ENCODE peak calls at places on chromosomes 4 and X, in eight cellular contexts. One of them, this sample, is unnamed.

GRCh38 chrX:63281465-63281864 is 69.7 kb downstream of the SPIN4 start:
- DNase-seq in A549: no peak
- DNase-seq in suprapubic skin: no peak
- DNase-seq in HepG2: no peak
- DNase-seq in HCT116: no peak
- DNase-seq in stomach: no peak
- DNase-seq in ovary: no peak
- DNase-seq in uterus: no peak
- DNase-seq in this sample: no peak

GRCh38 chr4:98661356-98662054 is 3.1 kb upstream of the TSPAN5 start:
- DNase-seq in A549: no peak
- DNase-seq in suprapubic skin: no peak
- DNase-seq in HepG2: no peak
- DNase-seq in HCT116: peak
- DNase-seq in stomach: no peak
- DNase-seq in ovary: no peak
- DNase-seq in uterus: no peak
- DNase-seq in this sample: no peak

GRCh38 chr4:168063031-168063430 is 29.3 kb upstream of the ANXA10 start:
- DNase-seq in A549: no peak
- DNase-seq in suprapubic skin: no peak
- DNase-seq in HepG2: no peak
- DNase-seq in HCT116: no peak
- DNase-seq in stomach: no peak
- DNase-seq in ovary: no peak
- DNase-seq in uterus: no peak
- DNase-seq in this sample: no peak

GRCh38 chr4:65773636-65774035 is 103.3 kb upstream of the EPHA5 start:
- DNase-seq in A549: no peak
- DNase-seq in suprapubic skin: no peak
- DNase-seq in HepG2: no peak
- DNase-seq in HCT116: no peak
- DNase-seq in stomach: no peak
- DNase-seq in ovary: no peak
- DNase-seq in uterus: no peak
- DNase-seq in this sample: no peak

GRCh38 chr4:8117278-8117682 is 41.3 kb downstream of the ABLIM2 start:
- DNase-seq in A549: peak
- DNase-seq in suprapubic skin: no peak
- DNase-seq in HepG2: peak
- DNase-seq in HCT116: peak
- DNase-seq in stomach: peak
- DNase-seq in ovary: no peak
- DNase-seq in uterus: no peak
- DNase-seq in this sample: no peak

GRCh38 chrX:152993933-152994332 is at the start of gene PNMA5:
- DNase-seq in A549: no peak
- DNase-seq in suprapubic skin: no peak
- DNase-seq in HepG2: no peak
- DNase-seq in HCT116: no peak
- DNase-seq in stomach: no peak
- DNase-seq in ovary: no peak
- DNase-seq in uterus: no peak
- DNase-seq in this sample: no peak

GRCh38 chr4:11281720-11282119 is 147.0 kb downstream of the HS3ST1 start:
- DNase-seq in A549: no peak
- DNase-seq in suprapubic skin: no peak
- DNase-seq in HepG2: no peak
- DNase-seq in HCT116: no peak
- DNase-seq in stomach: no peak
- DNase-seq in ovary: no peak
- DNase-seq in uterus: no peak
- DNase-seq in this sample: no peak

GRCh38 chrX:44306336-44306735 is 37.1 kb downstream of the EFHC2 start:
- DNase-seq in A549: no peak
- DNase-seq in suprapubic skin: no peak
- DNase-seq in HepG2: no peak
- DNase-seq in HCT116: no peak
- DNase-seq in stomach: peak
- DNase-seq in ovary: no peak
- DNase-seq in uterus: no peak
- DNase-seq in this sample: no peak

GRCh38 chrX:19655032-19655431 is 139.7 kb upstream of the MAP3K15 start:
- DNase-seq in A549: no peak
- DNase-seq in suprapubic skin: no peak
- DNase-seq in HepG2: no peak
- DNase-seq in HCT116: no peak
- DNase-seq in stomach: no peak
- DNase-seq in ovary: no peak
- DNase-seq in uterus: no peak
- DNase-seq in this sample: no peak

GRCh38 chr4:150072906-150073714 is 5.1 kb upstream of the DCLK2 start:
- DNase-seq in A549: peak
- DNase-seq in suprapubic skin: no peak
- DNase-seq in HepG2: no peak
- DNase-seq in HCT116: no peak
- DNase-seq in stomach: no peak
- DNase-seq in ovary: no peak
- DNase-seq in uterus: no peak
- DNase-seq in this sample: no peak

GRCh38 chrX:131747173-131747572 is 203.3 kb downstream of the OR13H1 start:
- DNase-seq in A549: peak
- DNase-seq in suprapubic skin: peak
- DNase-seq in HepG2: no peak
- DNase-seq in HCT116: no peak
- DNase-seq in stomach: peak
- DNase-seq in ovary: peak
- DNase-seq in uterus: peak
- DNase-seq in this sample: no peak

GRCh38 chrX:2577844-2578444 is 77.2 kb upstream of the DHRSX start:
- DNase-seq in A549: no peak
- DNase-seq in suprapubic skin: no peak
- DNase-seq in HepG2: no peak
- DNase-seq in HCT116: no peak
- DNase-seq in stomach: no peak
- DNase-seq in ovary: no peak
- DNase-seq in uterus: no peak
- DNase-seq in this sample: no peak

GRCh38 chr4:658681-659667 is 15.1 kb downstream of the ATP5ME start:
- DNase-seq in A549: no peak
- DNase-seq in suprapubic skin: peak
- DNase-seq in HepG2: peak
- DNase-seq in HCT116: no peak
- DNase-seq in stomach: no peak
- DNase-seq in ovary: no peak
- DNase-seq in uterus: no peak
- DNase-seq in this sample: no peak

GRCh38 chrX:119181491-119181890 is 53.9 kb upstream of the KIAA1210 start:
- DNase-seq in A549: peak
- DNase-seq in suprapubic skin: no peak
- DNase-seq in HepG2: peak
- DNase-seq in HCT116: peak
- DNase-seq in stomach: no peak
- DNase-seq in ovary: no peak
- DNase-seq in uterus: no peak
- DNase-seq in this sample: peak

GRCh38 chr4:23023121-23023520 is 330.4 kb downstream of the GBA3 start:
- DNase-seq in A549: no peak
- DNase-seq in suprapubic skin: no peak
- DNase-seq in HepG2: no peak
- DNase-seq in HCT116: no peak
- DNase-seq in stomach: no peak
- DNase-seq in ovary: no peak
- DNase-seq in uterus: no peak
- DNase-seq in this sample: no peak

GRCh38 chr4:26858035-26858918 is 2.4 kb upstream of the STIM2 start:
- DNase-seq in A549: no peak
- DNase-seq in suprapubic skin: no peak
- DNase-seq in HepG2: no peak
- DNase-seq in HCT116: no peak
- DNase-seq in stomach: no peak
- DNase-seq in ovary: no peak
- DNase-seq in uterus: no peak
- DNase-seq in this sample: no peak

GRCh38 chr4:31682796-31683195 is 962.6 kb downstream of the PCDH7 start:
- DNase-seq in A549: no peak
- DNase-seq in suprapubic skin: no peak
- DNase-seq in HepG2: no peak
- DNase-seq in HCT116: no peak
- DNase-seq in stomach: no peak
- DNase-seq in ovary: no peak
- DNase-seq in uterus: no peak
- DNase-seq in this sample: no peak

DNA sequence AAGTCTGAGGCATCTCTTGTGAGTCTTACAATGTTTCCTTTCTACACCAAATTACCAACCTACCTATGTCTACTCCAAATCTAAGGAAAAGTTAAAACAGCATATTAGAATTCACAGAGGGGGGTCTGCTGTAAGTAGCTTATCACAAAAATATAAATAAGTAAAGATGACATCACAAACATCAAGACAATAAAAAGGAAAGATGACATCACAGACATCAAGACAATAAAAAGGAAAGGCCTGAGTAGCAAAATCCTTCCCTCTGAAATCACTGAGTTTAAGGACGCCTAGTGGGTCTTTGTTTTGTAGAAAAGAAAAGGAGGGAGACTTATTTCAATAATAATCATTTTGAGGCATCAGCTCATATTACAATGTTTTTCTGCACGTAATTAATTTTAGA is 707.1 kb upstream of the GRID2 start:
- DNase-seq in A549: no peak
- DNase-seq in suprapubic skin: no peak
- DNase-seq in HepG2: no peak
- DNase-seq in HCT116: no peak
- DNase-seq in stomach: no peak
- DNase-seq in ovary: no peak
- DNase-seq in uterus: no peak
- DNase-seq in this sample: no peak
- TF ChIP-seq POLR2A in A549: no peak
- TF ChIP-seq POLR2A in suprapubic skin: no peak
- TF ChIP-seq POLR2A in HepG2: no peak
- TF ChIP-seq POLR2A in HCT116: no peak
- TF ChIP-seq POLR2A in stomach: no peak
- TF ChIP-seq POLR2A in ovary: no peak
- TF ChIP-seq POLR2A in uterus: no peak
- TF ChIP-seq POLR2A in this sample: no peak

DNA sequence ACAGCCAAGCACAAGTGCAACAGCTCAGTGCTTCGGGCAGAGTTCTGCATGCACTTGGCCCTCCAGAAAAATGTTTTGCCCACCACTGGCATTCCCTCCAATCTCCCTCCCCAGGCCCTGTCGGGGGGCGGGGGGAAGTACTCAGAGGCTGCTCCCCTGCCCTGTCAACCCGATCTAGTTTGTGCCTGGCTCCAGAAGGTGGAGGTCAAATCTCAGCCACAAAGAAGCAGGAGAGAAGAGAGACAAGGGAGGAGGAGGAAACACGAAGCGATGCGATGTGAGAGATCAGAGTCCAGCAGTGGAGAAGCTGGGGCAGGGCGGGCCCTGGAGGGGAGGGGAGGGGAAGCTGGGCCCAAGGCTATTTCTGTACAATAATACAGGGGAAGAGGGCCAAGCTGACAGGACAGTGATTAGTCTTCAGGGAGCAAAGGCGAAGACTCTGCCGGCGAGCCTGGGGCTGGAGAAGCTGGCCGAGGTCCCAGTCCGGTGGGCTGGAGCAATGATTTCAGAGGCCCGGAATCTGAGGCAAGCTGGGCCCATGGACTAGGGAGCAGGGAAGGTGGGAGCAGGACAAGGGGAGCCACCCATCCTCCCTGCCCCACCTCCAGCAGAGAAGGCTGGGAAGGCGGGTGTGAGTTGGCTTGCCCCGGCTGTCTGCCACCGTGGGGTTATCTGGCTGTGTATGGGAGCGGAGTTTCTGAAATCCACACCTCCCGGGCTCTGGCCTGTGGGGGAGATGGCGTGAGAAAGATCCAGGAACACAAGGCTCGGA is 167.1 kb downstream of the EFNB1 start:
- DNase-seq in A549: no peak
- DNase-seq in suprapubic skin: peak
- DNase-seq in HepG2: peak
- DNase-seq in HCT116: no peak
- DNase-seq in stomach: no peak
- DNase-seq in ovary: peak
- DNase-seq in uterus: peak
- DNase-seq in this sample: peak
- H3K27ac ChIP-seq in A549: no peak
- H3K27ac ChIP-seq in suprapubic skin: no peak
- H3K27ac ChIP-seq in HepG2: no peak
- H3K27ac ChIP-seq in HCT116: no peak
- H3K27ac ChIP-seq in stomach: peak
- H3K27ac ChIP-seq in ovary: no peak
- H3K27ac ChIP-seq in uterus: peak
- H3K27ac ChIP-seq in this sample: no peak

DNA sequence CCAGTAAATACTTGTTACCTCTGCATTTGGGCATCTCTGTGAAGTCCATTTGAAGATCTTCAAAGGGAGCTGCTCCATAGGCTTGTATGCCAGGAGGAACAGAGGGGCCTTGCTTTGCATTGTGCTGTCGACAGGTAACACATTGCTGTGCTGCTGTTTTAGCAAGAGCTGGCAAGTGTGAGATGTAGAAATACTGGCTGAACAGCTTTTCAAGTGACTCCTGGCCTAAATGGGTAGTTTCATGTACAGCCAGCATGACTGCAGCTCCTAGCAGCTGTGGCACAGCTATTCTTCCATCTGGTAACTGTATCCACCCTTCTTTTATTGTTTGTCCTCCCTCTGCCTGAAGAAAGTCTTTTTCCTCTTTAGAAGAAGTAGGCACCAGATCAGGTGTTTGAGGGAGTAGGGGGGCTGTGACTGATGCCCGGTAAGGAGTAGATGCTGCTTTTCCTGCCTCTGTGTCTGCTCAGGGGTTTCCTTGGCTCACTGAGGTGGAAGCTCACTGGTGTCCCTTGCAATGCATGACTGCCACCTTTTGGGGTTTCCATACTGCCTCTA is 965.3 kb downstream of the CCSER1 start:
- DNase-seq in A549: no peak
- DNase-seq in suprapubic skin: no peak
- DNase-seq in HepG2: no peak
- DNase-seq in HCT116: no peak
- DNase-seq in stomach: no peak
- DNase-seq in ovary: no peak
- DNase-seq in uterus: no peak
- DNase-seq in this sample: peak
- TF ChIP-seq CTCF in A549: peak
- TF ChIP-seq CTCF in suprapubic skin: no peak
- TF ChIP-seq CTCF in HepG2: no peak
- TF ChIP-seq CTCF in HCT116: no peak
- TF ChIP-seq CTCF in stomach: no peak
- TF ChIP-seq CTCF in ovary: no peak
- TF ChIP-seq CTCF in uterus: no peak
- TF ChIP-seq CTCF in this sample: no peak

DNA sequence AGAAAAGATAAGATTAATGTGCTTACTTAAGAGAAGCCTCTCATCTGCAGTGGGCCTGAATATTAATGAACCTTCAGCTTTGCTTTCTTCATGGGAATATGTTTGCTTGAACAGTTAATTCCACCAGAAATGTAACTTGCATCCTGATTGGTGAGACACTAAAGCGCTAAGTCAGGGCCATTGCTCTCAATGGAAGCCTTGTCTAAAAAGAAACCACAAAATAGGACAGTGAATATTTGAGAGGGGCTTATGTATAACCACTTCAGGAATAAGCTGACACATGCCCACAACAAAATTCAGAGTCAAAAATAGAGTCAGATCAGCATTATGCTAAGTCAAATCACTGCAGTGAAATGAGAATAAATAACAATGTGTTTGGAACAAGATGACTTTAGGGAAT is 1125.8 kb downstream of the STIM2 start:
- DNase-seq in A549: no peak
- DNase-seq in suprapubic skin: no peak
- DNase-seq in HepG2: no peak
- DNase-seq in HCT116: no peak
- DNase-seq in stomach: no peak
- DNase-seq in ovary: no peak
- DNase-seq in uterus: no peak
- DNase-seq in this sample: no peak
- TF ChIP-seq POLR2A in A549: no peak
- TF ChIP-seq POLR2A in suprapubic skin: no peak
- TF ChIP-seq POLR2A in HepG2: no peak
- TF ChIP-seq POLR2A in HCT116: no peak
- TF ChIP-seq POLR2A in stomach: no peak
- TF ChIP-seq POLR2A in ovary: no peak
- TF ChIP-seq POLR2A in uterus: no peak
- TF ChIP-seq POLR2A in this sample: no peak